ENCODE peak calls at places on chromosomes 3 and 15, in ten cellular contexts. D is heart right ventricle; O is psoas muscle; S is transverse colon; I is neural progenitor cell; P is breast epithelium; U is SJSA1; M is right lobe of liver; T is OCI-LY7; B is effector memory CD4-positive, alpha-beta T cell. C is an unnamed sample. For H3K9me3 and H3K4me1, the result is how much of the 10 kb centered on the place peaks cover.

GRCh38 chr3:111252795-111253194 is 181.2 kb downstream of the NECTIN3 start:
- DNase-seq in D (no peak), O (no peak), S (no peak), I (no peak), P (no peak), U (no peak), M (no peak), T (no peak), B (no peak), C (peak)

GRCh38 chr15:90866161-90866715 is 2.1 kb upstream of the FURIN start:
- DNase-seq in D (no peak), O (no peak), S (no peak), I (no peak), P (no peak), U (no peak), M (no peak), T (no peak), B (no peak), C (no peak)

GRCh38 chr3:161148832-161149475 is 43.8 kb upstream of the B3GALNT1 start:
- DNase-seq in D (no peak), O (no peak), S (no peak), I (no peak), P (no peak), U (no peak), M (no peak), T (no peak), B (no peak), C (no peak)

GRCh38 chr3:39977058-39977794 is 167.8 kb downstream of the MYRIP start:
- DNase-seq in D (no peak), O (no peak), S (no peak), I (no peak), P (no peak), U (no peak), M (no peak), T (no peak), B (no peak), C (no peak)

GRCh38 chr15:50135123-50135541 is 16.1 kb upstream of the ATP8B4 start:
- DNase-seq in D (no peak), O (no peak), S (no peak), I (no peak), P (no peak), U (no peak), M (no peak), T (no peak), B (no peak), C (no peak)

GRCh38 chr3:134249935-134250716 is 533 bp downstream of the RYK start:
- DNase-seq in D (peak), O (peak), S (peak), I (peak), P (peak), U (peak), M (peak), T (peak), B (peak), C (peak)

GRCh38 chr3:110352841-110353595 is 718.6 kb upstream of the NECTIN3 start:
- DNase-seq in D (no peak), O (no peak), S (no peak), I (no peak), P (no peak), U (no peak), M (no peak), T (no peak), B (no peak), C (no peak)

GRCh38 chr3:127762787-127763105 is 59.6 kb downstream of the MGLL start:
- DNase-seq in D (no peak), O (no peak), S (no peak), I (no peak), P (no peak), U (no peak), M (no peak), T (no peak), B (no peak), C (no peak)

GRCh38 chr15:73944161-73945099 is 18.2 kb downstream of the LOXL1 start:
- DNase-seq in D (no peak), O (peak), S (no peak), I (peak), P (no peak), U (no peak), M (no peak), T (no peak), B (no peak), C (no peak)

GRCh38 chr15:32718082-32718821 is 448 bp downstream of the GREM1 start:
- DNase-seq in D (no peak), O (no peak), S (peak), I (peak), P (no peak), U (peak), M (peak), T (no peak), B (no peak), C (peak)

GRCh38 chr3:79217096-79217495 is 550.7 kb downstream of the ROBO1 start:
- DNase-seq in D (no peak), O (no peak), S (no peak), I (no peak), P (no peak), U (no peak), M (no peak), T (no peak), B (no peak), C (no peak)

GRCh38 chr3:136495213-136495612 is 245.1 kb downstream of the PCCB start:
- DNase-seq in D (no peak), O (no peak), S (no peak), I (no peak), P (no peak), U (no peak), M (no peak), T (no peak), B (no peak), C (no peak)

GRCh38 chr3:1019157-1019556 is 73.7 kb upstream of the CNTN6 start:
- DNase-seq in D (no peak), O (no peak), S (no peak), I (no peak), P (no peak), U (no peak), M (no peak), T (no peak), B (no peak), C (no peak)

GRCh38 chr3:66405701-66406091 is 95.1 kb downstream of the LRIG1 start:
- DNase-seq in D (no peak), O (peak), S (peak), I (no peak), P (no peak), U (peak), M (no peak), T (no peak), B (no peak), C (no peak)

GRCh38 chr3:69324362-69325025 is 61.4 kb downstream of the FRMD4B start:
- DNase-seq in D (no peak), O (no peak), S (no peak), I (peak), P (no peak), U (no peak), M (no peak), T (peak), B (no peak), C (peak)

GRCh38 chr15:44099671-44100070 is 95.4 kb downstream of the FRMD5 start:
- DNase-seq in D (no peak), O (no peak), S (no peak), I (no peak), P (no peak), U (no peak), M (no peak), T (no peak), B (no peak), C (no peak)

DNA sequence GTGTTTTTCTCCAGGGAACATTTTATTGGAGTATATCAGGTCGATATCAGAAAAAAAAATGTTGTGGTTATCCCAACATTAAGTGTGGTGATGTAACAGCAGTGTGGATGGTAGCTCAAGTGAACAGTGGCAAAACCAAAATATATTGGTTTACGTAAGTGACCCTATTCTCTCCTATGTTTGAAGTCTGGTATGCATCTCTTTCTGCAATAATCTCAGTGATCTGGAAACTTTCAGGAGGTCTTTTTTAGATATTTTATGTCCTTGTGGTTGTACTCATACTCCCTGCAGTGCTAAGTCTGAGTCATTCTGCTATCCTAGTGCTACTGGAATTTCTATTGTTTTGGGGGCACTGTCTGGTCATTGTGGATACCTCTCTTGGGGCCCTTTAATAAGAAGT is 137.9 kb downstream of the SNRPN start:
- DNase-seq in D (no peak), O (no peak), S (no peak), I (no peak), P (no peak), U (no peak), M (no peak), T (no peak), B (no peak), C (no peak)
- H3K9me3 ChIP-seq in D (under half), O (half or more), S (under half), I (under half), P (half or more), U (under half), M (under half), T (under half), B (under half), C (half or more)

GRCh38 chr3:50570508-50571279 is 1.4 kb downstream of the HEMK1 start:
- DNase-seq in D (no peak), O (no peak), S (no peak), I (no peak), P (no peak), U (no peak), M (no peak), T (no peak), B (no peak), C (no peak)

GRCh38 chr3:50573566-50574279 is 4.4 kb downstream of the HEMK1 start:
- DNase-seq in D (no peak), O (no peak), S (peak), I (no peak), P (no peak), U (no peak), M (no peak), T (no peak), B (peak), C (peak)

GRCh38 chr3:50572801-50573371 is 3.6 kb downstream of the HEMK1 start:
- DNase-seq in D (no peak), O (no peak), S (no peak), I (no peak), P (no peak), U (no peak), M (no peak), T (no peak), B (no peak), C (no peak)

GRCh38 chr3:50572158-50572557 is 2.8 kb downstream of the HEMK1 start:
- DNase-seq in D (peak), O (peak), S (peak), I (peak), P (peak), U (peak), M (peak), T (peak), B (peak), C (peak)

GRCh38 chr3:50571486-50571885 is 2.2 kb downstream of the HEMK1 start:
- DNase-seq in D (no peak), O (no peak), S (no peak), I (no peak), P (no peak), U (no peak), M (no peak), T (no peak), B (no peak), C (no peak)
- H3K4me1 ChIP-seq in D (under half), O (under half), S (under half), I (under half), P (under half), U (under half), M (under half), T (under half), B (half or more), C (under half)

DNA sequence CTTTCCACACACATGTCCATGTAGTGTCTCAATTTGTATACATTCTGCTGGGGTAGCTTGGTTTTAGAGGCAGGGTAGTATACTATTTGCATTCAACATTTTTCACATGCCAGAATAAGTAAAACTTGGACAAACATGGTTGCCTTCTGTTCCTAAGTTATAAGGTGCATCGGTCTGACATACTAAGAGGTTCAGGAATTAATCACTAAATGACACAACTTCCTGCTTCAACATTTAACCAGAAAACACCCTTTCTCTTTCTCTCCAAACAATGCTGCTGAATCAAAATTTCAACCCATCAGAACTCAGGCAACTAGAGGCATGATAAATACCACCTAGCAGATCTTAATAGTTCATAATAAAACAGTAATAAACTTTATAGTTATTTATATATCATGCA is 56.9 kb downstream of the SUMF1 start:
- DNase-seq in D (no peak), O (no peak), S (no peak), I (no peak), P (no peak), U (no peak), M (no peak), T (no peak), B (no peak), C (no peak)
- H3K4me3 ChIP-seq in D (no peak), O (no peak), S (no peak), I (no peak), P (no peak), U (no peak), M (no peak), T (no peak), B (no peak), C (no peak)

GRCh38 chr3:183372911-183373310 is 55.5 kb downstream of the MCF2L2 start:
- DNase-seq in D (no peak), O (no peak), S (no peak), I (no peak), P (no peak), U (no peak), M (no peak), T (no peak), B (no peak), C (no peak)

GRCh38 chr3:183370391-183370790 is 58.0 kb downstream of the MCF2L2 start:
- DNase-seq in D (no peak), O (no peak), S (no peak), I (no peak), P (no peak), U (no peak), M (no peak), T (no peak), B (no peak), C (no peak)

GRCh38 chr3:183369626-183370025 is 58.8 kb downstream of the MCF2L2 start:
- DNase-seq in D (no peak), O (no peak), S (no peak), I (no peak), P (no peak), U (no peak), M (no peak), T (no peak), B (no peak), C (no peak)

GRCh38 chr3:183369117-183369516 is 59.3 kb downstream of the MCF2L2 start:
- DNase-seq in D (no peak), O (no peak), S (no peak), I (no peak), P (no peak), U (no peak), M (no peak), T (no peak), B (no peak), C (no peak)

DNA sequence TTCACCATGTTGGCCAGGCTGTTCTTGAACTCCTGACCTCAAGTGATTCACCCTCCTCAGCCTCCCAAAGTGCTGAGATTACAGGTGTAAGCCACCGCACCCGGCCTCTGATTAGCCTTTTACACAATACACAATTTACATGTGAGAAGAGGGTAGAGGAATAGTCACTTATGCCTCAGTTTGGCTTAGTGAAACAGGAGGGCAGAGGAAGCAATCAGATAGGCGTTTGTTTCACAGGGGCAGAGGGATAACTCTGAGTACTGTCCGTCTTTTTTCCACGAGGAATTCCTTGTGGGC is 56.8 kb downstream of the MCF2L2 start:
- DNase-seq in D (no peak), O (no peak), S (no peak), I (no peak), P (no peak), U (no peak), M (no peak), T (no peak), B (no peak), C (no peak)
- H3K9me3 ChIP-seq in D (under half), O (under half), S (under half), I (under half), P (under half), U (under half), M (under half), T (under half), B (under half), C (under half)

DNA sequence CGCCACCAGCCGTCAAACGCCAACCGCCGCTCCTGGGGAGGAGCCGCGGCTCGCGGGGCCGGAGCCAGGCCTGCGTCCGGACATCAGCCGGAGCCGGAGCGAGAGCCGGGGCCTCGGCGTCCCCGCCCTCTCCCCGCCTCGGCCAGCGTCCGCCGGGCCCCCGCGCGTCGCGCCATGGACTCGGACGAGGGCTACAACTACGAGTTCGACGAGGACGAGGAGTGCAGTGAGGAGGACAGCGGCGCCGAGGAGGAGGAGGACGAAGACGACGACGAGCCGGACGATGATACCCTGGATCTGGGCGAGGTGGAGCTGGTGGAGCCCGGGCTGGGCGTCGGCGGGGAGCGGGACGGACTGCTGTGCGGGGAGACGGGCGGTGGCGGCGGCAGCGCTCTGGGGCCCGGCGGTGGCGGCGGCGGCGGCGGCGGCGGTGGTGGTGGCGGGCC is 359 bp downstream of the ARIH1 start:
- DNase-seq in D (no peak), O (no peak), S (no peak), I (no peak), P (peak), U (no peak), M (peak), T (no peak), B (no peak), C (no peak)
- H3K4me1 ChIP-seq in D (under half), O (under half), S (under half), I (under half), P (under half), U (under half), M (under half), T (under half), B (under half), C (under half)

GRCh38 chr3:35641920-35642532 is 2.7 kb downstream of the ARPP21 start:
- DNase-seq in D (no peak), O (no peak), S (no peak), I (no peak), P (no peak), U (no peak), M (no peak), T (no peak), B (no peak), C (no peak)
- H3K4me3 ChIP-seq in D (no peak), O (peak), S (no peak), I (no peak), P (no peak), U (no peak), M (no peak), T (peak), B (no peak), C (no peak)

DNA sequence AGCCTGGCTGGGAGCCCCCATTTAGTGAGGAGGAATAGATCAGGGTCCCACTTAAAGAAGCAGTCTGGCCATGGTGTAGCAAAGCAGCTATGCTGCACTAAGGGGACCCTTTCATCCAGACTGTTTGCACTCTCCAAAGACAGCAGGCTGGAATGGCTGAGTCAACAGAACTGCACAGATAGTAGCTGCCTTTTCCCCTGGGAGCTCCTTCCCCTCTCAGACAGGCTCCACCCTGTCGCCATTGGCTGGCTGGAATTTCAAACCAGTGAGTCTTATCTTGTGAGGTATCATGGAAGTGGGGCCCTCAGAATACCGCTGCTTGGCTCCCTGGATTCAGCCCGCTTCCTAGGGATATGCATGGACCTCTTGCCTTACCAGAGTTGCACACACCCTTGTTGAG is 117.1 kb downstream of the EPHA6 start:
- DNase-seq in D (no peak), O (no peak), S (no peak), I (no peak), P (no peak), U (no peak), M (no peak), T (no peak), B (no peak), C (no peak)
- H3K9me3 ChIP-seq in D (under half), O (under half), S (under half), I (under half), P (under half), U (under half), M (under half), T (under half), B (under half), C (under half)

GRCh38 chr3:15977598-15978232 is 179.9 kb upstream of the ANKRD28 start:
- DNase-seq in D (no peak), O (no peak), S (no peak), I (no peak), P (no peak), U (no peak), M (no peak), T (no peak), B (no peak), C (no peak)

GRCh38 chr3:15973930-15974329 is 176.2 kb upstream of the ANKRD28 start:
- DNase-seq in D (no peak), O (no peak), S (no peak), I (no peak), P (no peak), U (no peak), M (no peak), T (no peak), B (no peak), C (no peak)

GRCh38 chr3:15977089-15977488 is 179.3 kb upstream of the ANKRD28 start:
- DNase-seq in D (no peak), O (no peak), S (no peak), I (no peak), P (no peak), U (no peak), M (no peak), T (no peak), B (no peak), C (no peak)

GRCh38 chr3:15974647-15975046 is 176.9 kb upstream of the ANKRD28 start:
- DNase-seq in D (no peak), O (no peak), S (no peak), I (peak), P (no peak), U (no peak), M (no peak), T (peak), B (no peak), C (no peak)

GRCh38 chr3:15976524-15976923 is 178.7 kb upstream of the ANKRD28 start:
- DNase-seq in D (no peak), O (no peak), S (no peak), I (no peak), P (no peak), U (no peak), M (no peak), T (no peak), B (no peak), C (no peak)
- H3K4me1 ChIP-seq in D (under half), O (under half), S (under half), I (under half), P (under half), U (under half), M (under half), T (under half), B (under half), C (under half)

DNA sequence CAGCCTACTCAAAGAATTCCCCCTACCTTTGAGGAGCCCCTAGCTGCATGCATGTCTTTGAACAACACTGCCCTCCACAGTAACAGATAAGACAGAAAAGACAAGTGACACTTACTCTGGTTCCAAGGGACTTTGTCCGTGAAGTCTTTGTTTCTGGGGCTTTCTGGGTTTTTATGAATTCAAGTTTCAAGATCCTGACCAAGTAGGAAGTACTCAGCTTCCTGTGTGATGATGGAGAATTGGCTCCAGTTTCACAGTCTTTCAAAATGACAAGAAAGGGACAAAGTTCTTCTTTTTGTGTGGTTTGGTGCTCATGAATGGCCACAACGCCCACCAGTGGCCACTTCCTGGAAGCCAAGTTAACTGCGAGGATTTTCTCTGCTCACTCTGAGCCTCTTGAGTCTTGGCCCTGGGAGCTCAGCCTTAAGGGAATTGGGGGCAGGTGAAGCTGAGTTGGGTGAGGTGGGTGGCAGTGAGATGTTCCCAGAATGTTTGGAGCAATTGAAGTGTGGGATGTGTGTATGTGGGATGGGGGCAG is at the start of gene CCR1:
- DNase-seq in D (peak), O (peak), S (peak), I (peak), P (no peak), U (no peak), M (no peak), T (peak), B (no peak), C (peak)
- H3K4me3 ChIP-seq in D (no peak), O (peak), S (no peak), I (no peak), P (peak), U (no peak), M (no peak), T (no peak), B (no peak), C (no peak)

GRCh38 chr3:27049792-27050191 is 319.4 kb downstream of the NEK10 start:
- DNase-seq in D (no peak), O (no peak), S (no peak), I (no peak), P (no peak), U (no peak), M (no peak), T (no peak), B (no peak), C (no peak)
- H3K9me3 ChIP-seq in D (under half), O (under half), S (under half), I (under half), P (under half), U (under half), M (under half), T (under half), B (under half), C (under half)

C was measured in mucosa of descending colon.